ENCODE peak calls at places on chromosomes 11 and 22, in eight cellular contexts. J is right lobe of liver, K is tibial nerve, F is colonic mucosa, D is ascending aorta, W is mammary epithelial cell, Q is esophagus squamous epithelium, R is fibroblast of lung. B is an unnamed sample. For H3K4me1, the result is how much of the 10 kb centered on the place peaks cover.

GRCh38 chr11:64100345-64100744 is 64.6 kb downstream of the FLRT1 start:
- DNase-seq in Q (no peak), W (no peak), K (no peak), R (no peak), D (no peak), F (no peak), J (no peak), B (no peak)

GRCh38 chr11:12050470-12050891 is 42.1 kb upstream of the DKK3 start:
- DNase-seq in F (no peak), R (no peak), Q (no peak), W (no peak), J (peak), D (no peak), K (no peak), B (no peak)

GRCh38 chr11:130877532-130877931 is 38.7 kb downstream of the SNX19 start:
- DNase-seq in J (no peak), Q (no peak), D (no peak), W (no peak), R (no peak), K (no peak), F (no peak), B (no peak)

GRCh38 chr11:66880484-66881211 is 23.8 kb downstream of the LRFN4 start:
- DNase-seq in K (no peak), F (no peak), R (no peak), D (no peak), J (no peak), Q (no peak), W (peak), B (no peak)

GRCh38 chr11:19730373-19730772 is 17.7 kb downstream of the NAV2 start:
- DNase-seq in K (no peak), R (no peak), D (peak), J (no peak), Q (no peak), W (no peak), F (no peak), B (no peak)

GRCh38 chr11:57792870-57793269 is 31.3 kb downstream of the CTNND1 start:
- DNase-seq in R (no peak), W (peak), K (no peak), J (no peak), Q (no peak), D (no peak), F (peak), B (no peak)

GRCh38 chr11:83734120-83734519 is 448.0 kb upstream of the CCDC90B start:
- DNase-seq in W (no peak), D (no peak), J (no peak), Q (no peak), F (no peak), K (no peak), R (no peak), B (no peak)

GRCh38 chr11:67056640-67057409 is at the start of gene RHOD:
- DNase-seq in D (no peak), Q (no peak), W (peak), K (no peak), J (peak), R (no peak), F (peak), B (no peak)

GRCh38 chr11:115287266-115287665 is 216.9 kb downstream of the CADM1 start:
- DNase-seq in W (no peak), K (no peak), D (no peak), R (no peak), Q (no peak), F (no peak), J (no peak), B (no peak)

GRCh38 chr11:8239536-8240228 is 24.0 kb downstream of the LMO1 start:
- DNase-seq in K (no peak), Q (no peak), R (no peak), W (no peak), D (no peak), J (no peak), F (no peak), B (no peak)

GRCh38 chr22:38313384-38313955 is 3.8 kb downstream of the CSNK1E start:
- DNase-seq in W (peak), D (no peak), R (peak), K (no peak), F (peak), J (peak), Q (no peak), B (no peak)

GRCh38 chr11:68503281-68503687 is 42.7 kb downstream of the PPP6R3 start:
- DNase-seq in D (no peak), F (no peak), Q (no peak), R (peak), W (no peak), K (no peak), J (no peak), B (no peak)

GRCh38 chr11:69498614-69499175 is 17.2 kb downstream of the LINC01488 start:
- DNase-seq in F (no peak), J (no peak), D (no peak), W (no peak), R (no peak), K (no peak), Q (no peak), B (no peak)

GRCh38 chr22:31618057-31618456 is 44.0 kb downstream of the PISD start:
- DNase-seq in K (no peak), D (no peak), R (no peak), J (no peak), W (no peak), F (peak), Q (no peak), B (no peak)

GRCh38 chr11:27460571-27460970 is 12.0 kb downstream of the LGR4 start:
- DNase-seq in F (no peak), R (peak), Q (no peak), W (no peak), J (no peak), K (no peak), D (no peak), B (no peak)

GRCh38 chr11:132901638-132902610 is 630.4 kb downstream of the OPCML start:
- DNase-seq in W (no peak), J (no peak), D (no peak), Q (no peak), K (no peak), R (no peak), F (no peak), B (no peak)

GRCh38 chr11:126352163-126352562 is 3.3 kb upstream of the ST3GAL4 start:
- DNase-seq in J (peak), R (no peak), W (no peak), K (no peak), F (no peak), D (no peak), Q (no peak), B (no peak)

GRCh38 chr11:94961255-94961654 is 12.1 kb downstream of the CWC15 start:
- DNase-seq in R (no peak), Q (no peak), D (no peak), F (no peak), K (no peak), W (no peak), J (no peak), B (no peak)

GRCh38 chr11:3156282-3156660 is 8.8 kb downstream of the OSBPL5 start:
- DNase-seq in K (no peak), F (no peak), W (no peak), D (no peak), Q (no peak), J (peak), R (peak), B (no peak)

DNA sequence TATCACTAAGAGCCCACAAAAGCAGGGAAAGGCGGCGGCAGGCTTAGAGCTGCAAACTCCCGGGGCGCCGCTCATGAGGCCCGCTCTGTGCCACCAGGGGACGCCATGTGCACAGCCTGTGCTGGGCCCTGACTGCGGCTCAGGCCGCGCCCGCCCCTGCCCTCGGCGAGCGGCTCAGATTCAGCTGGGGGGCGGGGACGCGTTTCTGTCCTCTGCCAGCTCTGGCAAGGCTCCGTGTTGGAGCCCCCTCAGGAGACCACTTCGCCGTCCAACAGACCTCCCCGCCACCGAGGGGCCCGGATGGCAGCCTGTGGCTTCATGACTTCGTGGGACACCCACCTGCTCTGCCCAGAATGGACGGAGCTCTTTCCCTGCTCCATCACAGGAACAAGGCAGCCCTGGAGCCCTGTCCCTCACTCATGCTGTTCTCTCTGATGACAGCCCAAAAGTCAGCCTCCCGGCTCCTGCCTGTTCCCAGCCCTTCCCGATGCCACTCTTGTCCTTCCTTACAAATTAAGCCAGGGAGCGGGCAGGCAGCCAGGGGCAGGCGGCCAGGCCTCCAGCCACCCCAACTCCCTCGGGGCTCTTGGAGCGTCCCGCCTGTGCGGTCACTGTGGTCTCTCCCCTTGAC is 69.1 kb downstream of the NAT10 start:
- DNase-seq in K (peak), J (peak), W (peak), F (peak), Q (no peak), R (peak), D (no peak), B (no peak)
- H3K4me3 ChIP-seq in K (no peak), J (no peak), W (peak), F (peak), Q (peak), R (peak), D (peak), B (peak)

GRCh38 chr11:128756469-128756868 is 62.6 kb downstream of the FLI1 start:
- DNase-seq in K (no peak), Q (no peak), J (no peak), F (no peak), R (no peak), W (no peak), D (no peak), B (no peak)

GRCh38 chr11:128749986-128750385 is 56.1 kb downstream of the FLI1 start:
- DNase-seq in K (no peak), Q (no peak), D (no peak), R (no peak), W (no peak), J (no peak), F (no peak), B (no peak)

GRCh38 chr11:128757235-128757711 is 63.4 kb downstream of the FLI1 start:
- DNase-seq in W (peak), K (no peak), F (peak), R (peak), J (no peak), Q (peak), D (peak), B (no peak)

GRCh38 chr11:128747728-128748148 is 53.9 kb downstream of the FLI1 start:
- DNase-seq in K (no peak), J (no peak), F (no peak), W (no peak), R (no peak), D (no peak), Q (no peak), B (no peak)

DNA sequence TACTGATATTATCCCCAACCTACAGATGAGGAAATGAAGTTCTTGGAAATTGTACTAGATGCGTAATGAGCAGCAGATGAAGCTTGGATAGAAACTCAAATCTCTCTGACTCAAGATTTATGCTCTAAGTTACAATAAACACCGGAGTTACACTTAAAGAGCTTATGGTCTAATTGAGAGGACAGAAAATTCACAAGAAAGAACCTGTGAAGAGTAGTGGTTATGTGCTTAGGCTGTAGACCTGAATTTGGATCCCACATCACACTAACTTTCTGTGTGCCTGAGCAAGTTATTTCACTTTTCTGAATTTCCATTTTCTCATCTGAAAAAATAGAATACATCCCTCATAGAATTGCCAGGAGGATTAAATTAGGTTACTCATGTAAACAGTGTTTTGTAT is 58.5 kb downstream of the FLI1 start:
- DNase-seq in W (no peak), Q (no peak), F (no peak), J (no peak), R (no peak), D (no peak), K (no peak), B (no peak)
- H3K4me1 ChIP-seq in W (under half), Q (under half), F (under half), J (under half), R (under half), D (under half), K (under half), B (under half)

GRCh38 chr11:35179466-35180135 is 40.6 kb downstream of the CD44 start:
- DNase-seq in R (no peak), K (no peak), D (no peak), W (no peak), J (no peak), F (no peak), Q (no peak), B (no peak)

GRCh38 chr11:35178067-35178805 is 39.3 kb downstream of the CD44 start:
- DNase-seq in D (no peak), J (no peak), Q (no peak), R (no peak), F (no peak), W (no peak), K (no peak), B (no peak)

GRCh38 chr11:35182317-35182939 is 43.5 kb downstream of the CD44 start:
- DNase-seq in F (no peak), K (no peak), J (no peak), W (no peak), R (no peak), D (no peak), Q (no peak), B (no peak)

GRCh38 chr11:35178862-35179261 is 39.9 kb downstream of the CD44 start:
- DNase-seq in F (no peak), W (peak), Q (no peak), D (no peak), R (no peak), J (no peak), K (no peak), B (no peak)

GRCh38 chr11:35180311-35181233 is 41.6 kb downstream of the CD44 start:
- DNase-seq in J (no peak), F (no peak), R (no peak), Q (no peak), W (no peak), D (no peak), K (no peak), B (no peak)
- H3K27ac ChIP-seq in J (no peak), F (no peak), R (peak), Q (peak), W (peak), D (peak), K (peak), B (no peak)

DNA sequence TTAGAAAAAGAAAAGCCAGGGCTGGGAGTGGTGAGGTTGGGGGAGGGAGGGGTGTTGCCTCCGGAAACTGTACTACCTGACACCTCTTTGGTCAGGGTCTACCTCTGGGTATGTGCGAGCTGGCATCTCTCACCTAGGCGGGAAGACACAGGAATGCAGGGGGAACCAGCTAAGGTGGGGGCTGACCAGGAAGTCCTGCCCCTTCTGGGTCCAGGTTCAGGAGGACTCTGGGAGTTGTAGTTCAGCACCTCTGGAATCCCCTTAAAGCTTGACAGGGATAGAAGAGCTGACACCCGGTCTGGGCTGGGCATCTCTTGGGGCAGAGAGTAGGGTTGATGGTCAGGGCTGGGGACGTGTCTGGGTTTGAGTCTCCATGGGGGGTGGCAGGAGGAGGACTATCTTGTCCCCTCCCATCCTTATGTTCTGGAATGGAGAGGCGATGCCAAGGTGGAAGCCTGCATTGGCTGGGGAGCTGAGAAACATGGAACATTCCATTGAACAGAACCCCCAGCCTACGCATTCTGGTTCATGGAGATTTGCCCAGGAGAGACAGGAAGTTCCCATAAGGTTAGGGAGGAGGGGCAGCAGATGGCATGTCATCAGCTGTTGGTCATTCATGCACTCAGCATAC is 2.1 kb upstream of the KIAA1671 start:
- DNase-seq in K (no peak), R (no peak), W (peak), J (no peak), F (no peak), D (no peak), Q (no peak), B (no peak)
- H3K4me3 ChIP-seq in K (no peak), R (no peak), W (no peak), J (no peak), F (no peak), D (peak), Q (no peak), B (no peak)

GRCh38 chr22:23212061-23213030 is 32.0 kb downstream of the BCR start:
- DNase-seq in D (no peak), K (no peak), R (no peak), Q (no peak), W (no peak), J (peak), F (no peak), B (no peak)
- H3K4me1 ChIP-seq in D (under half), K (under half), R (under half), Q (under half), W (under half), J (under half), F (under half), B (under half)

GRCh38 chr11:45715398-45715797 is 50.0 kb upstream of the CHST1 start:
- DNase-seq in K (no peak), W (no peak), F (no peak), J (no peak), Q (no peak), R (no peak), D (no peak), B (no peak)
- H3K27ac ChIP-seq in K (no peak), W (no peak), F (no peak), J (no peak), Q (no peak), R (no peak), D (no peak), B (no peak)

GRCh38 chr11:87020764-87021365 is 16.9 kb upstream of the TMEM135 start:
- DNase-seq in J (no peak), R (peak), Q (no peak), W (no peak), F (no peak), K (no peak), D (no peak), B (no peak)
- H3K4me3 ChIP-seq in J (no peak), R (no peak), Q (no peak), W (no peak), F (no peak), K (no peak), D (no peak), B (no peak)

DNA sequence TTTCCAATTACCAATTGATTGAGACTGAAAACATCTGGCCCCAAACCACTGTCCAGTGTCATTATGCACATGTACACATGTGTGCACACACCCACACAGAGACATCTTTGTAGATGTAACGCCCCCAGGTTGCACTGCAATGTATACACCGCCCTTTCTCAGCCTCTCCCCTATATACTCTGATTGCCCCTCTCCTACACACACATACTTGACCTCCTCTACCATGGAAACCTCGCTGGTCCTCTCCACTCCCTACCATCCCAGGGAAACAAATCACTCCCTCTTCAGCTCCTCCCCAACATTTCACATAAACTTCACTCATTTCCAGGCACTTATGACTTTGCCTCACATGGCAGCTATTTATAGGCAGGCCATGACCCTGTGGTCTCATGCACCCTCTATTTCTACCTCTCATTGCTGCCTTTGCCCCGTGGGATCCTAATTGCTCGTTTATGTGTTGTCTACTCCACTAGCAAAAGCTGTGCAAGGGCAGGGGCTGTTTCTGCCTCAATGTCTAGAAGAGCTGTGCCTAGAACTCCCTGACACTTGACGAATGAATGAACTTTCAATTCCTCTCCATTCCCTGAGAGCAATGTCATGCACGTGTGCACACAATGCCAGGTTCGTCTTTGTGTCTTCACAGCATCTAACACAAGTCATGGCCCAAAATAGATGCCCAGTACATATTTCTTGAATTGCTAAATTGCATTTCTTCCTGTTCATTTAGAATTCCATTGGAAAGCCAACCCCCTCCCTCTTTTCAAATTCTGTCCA is 10.0 kb upstream of the TMA7B start:
- DNase-seq in Q (no peak), J (no peak), F (no peak), D (no peak), R (no peak), K (no peak), W (no peak), B (no peak)
- H3K4me1 ChIP-seq in Q (under half), J (under half), F (under half), D (under half), R (under half), K (under half), W (under half), B (under half)

DNA sequence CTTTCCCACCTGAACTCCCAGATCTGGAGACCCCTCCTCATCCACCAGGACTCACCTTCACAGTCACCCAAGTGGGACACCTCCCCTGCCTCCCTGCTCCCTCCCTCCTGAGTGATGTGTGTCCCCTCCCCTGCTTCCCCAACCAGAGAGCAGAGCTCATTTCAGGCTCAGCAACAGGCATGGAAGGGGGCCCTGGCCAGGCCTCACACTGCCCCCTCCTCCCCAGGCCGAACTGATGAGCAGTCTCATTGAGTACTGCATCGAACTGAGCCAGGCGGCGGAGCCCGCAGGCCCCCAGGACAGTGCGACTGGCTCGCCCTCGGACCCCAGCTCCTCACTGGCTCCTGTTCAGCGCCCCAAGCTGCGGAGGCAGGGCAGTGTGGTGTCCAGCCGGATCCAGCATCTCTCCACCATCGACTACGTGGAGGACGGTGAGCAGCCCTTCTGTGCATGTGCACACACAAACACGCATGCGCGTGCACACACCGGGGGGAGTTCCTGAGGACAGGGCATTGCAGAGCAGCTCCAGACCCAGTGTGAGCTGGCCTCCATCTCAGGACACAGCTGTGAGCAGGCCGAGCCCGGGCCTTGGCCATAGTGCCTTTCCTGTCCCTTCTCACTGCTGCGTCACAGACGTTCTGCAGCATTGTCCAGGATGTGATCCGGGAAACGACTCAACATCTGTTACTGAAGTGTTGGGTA is 17.8 kb upstream of the NEAT1 start:
- DNase-seq in W (no peak), F (no peak), Q (no peak), R (no peak), K (no peak), J (no peak), D (no peak), B (no peak)
- H3K27ac ChIP-seq in W (no peak), F (no peak), Q (no peak), R (no peak), K (peak), J (no peak), D (no peak), B (no peak)